ENCODE peak calls at places on chromosomes 6 and 20, in nine cellular contexts. S is mesenchymal stem cell, W is AG09309, G is cerebellum, D is Karpas-422, F is right cardiac atrium, B is KBM-7, J is mucosa of gallbladder, E is CD14-positive monocyte. H is an unnamed sample.
A peak's percentile ranks its signal among the peaks of the same experiment; 100 is the strongest.

GRCh38 chr6:47242483-47243386 is 67.0 kb downstream of the TNFRSF21 start:
- DNase-seq in D (peak; percentile 85), J (peak; percentile 94), S (peak; percentile 97), F (peak; percentile 94), W (peak; percentile 73), E (peak; percentile 97), G (peak; percentile 89), B (peak; percentile 96), H (peak; percentile 50)

GRCh38 chr6:52551483-52552277 is 25.2 kb downstream of the TRAM2 start:
- DNase-seq in F (peak; percentile 79), S (peak; percentile 60), D (no peak), E (no peak), J (peak; percentile 75), G (peak; percentile 54), B (no peak), W (no peak), H (no peak)

GRCh38 chr6:148169701-148170100 is 172.9 kb upstream of the SASH1 start:
- DNase-seq in J (no peak), W (no peak), E (no peak), S (no peak), B (no peak), G (no peak), D (no peak), F (no peak), H (no peak)

GRCh38 chr6:143755301-143755744 is 77.6 kb downstream of the PHACTR2 start:
- DNase-seq in G (no peak), E (no peak), F (no peak), D (no peak), W (no peak), S (peak; percentile 19), B (no peak), J (peak; percentile 67), H (no peak)

GRCh38 chr6:113623124-113623523 is 234.0 kb upstream of the MARCKS start:
- DNase-seq in F (no peak), J (no peak), D (no peak), G (no peak), W (no peak), E (no peak), S (no peak), B (no peak), H (no peak)

GRCh38 chr6:30985490-30985889 is 2.0 kb downstream of the MUC21 start:
- DNase-seq in G (no peak), B (no peak), E (no peak), W (no peak), J (no peak), D (no peak), S (no peak), F (no peak), H (no peak)

GRCh38 chr6:96460052-96460700 is 61.4 kb upstream of the UFL1 start:
- DNase-seq in J (no peak), F (no peak), D (no peak), B (no peak), E (no peak), S (no peak), G (peak; percentile 17), W (no peak), H (no peak)

GRCh38 chr6:17156112-17156921 is 54.5 kb downstream of the STMND1 start:
- DNase-seq in W (peak; percentile 79), E (no peak), J (peak; percentile 77), F (peak; percentile 84), S (peak; percentile 79), B (peak; percentile 49), D (peak; percentile 85), G (peak; percentile 71), H (peak; percentile 71)

GRCh38 chr6:28693751-28694443 is 168.2 kb downstream of the GPX5 start:
- DNase-seq in S (no peak), F (no peak), D (no peak), W (no peak), E (no peak), J (no peak), G (no peak), B (no peak), H (no peak)

GRCh38 chr6:1524040-1524480 is 85.7 kb upstream of the FOXC1 start:
- DNase-seq in F (peak; percentile 91), G (peak; percentile 41), S (no peak), E (peak; percentile 68), J (peak; percentile 73), B (peak; percentile 4), D (no peak), W (no peak), H (peak; percentile 64)

GRCh38 chr6:41373919-41374617 is 38.7 kb downstream of the NCR2 start:
- DNase-seq in E (no peak), J (no peak), S (peak; percentile 22), G (no peak), F (no peak), B (no peak), D (no peak), W (no peak), H (no peak)

GRCh38 chr6:169501128-169501527 is 200.7 kb downstream of the WDR27 start:
- DNase-seq in F (no peak), B (no peak), E (no peak), D (no peak), G (no peak), J (no peak), S (no peak), W (no peak), H (peak; percentile 43)

GRCh38 chr20:25037288-25038102 is 20.4 kb downstream of the ACSS1 start:
- DNase-seq in W (no peak), G (no peak), E (peak; percentile 22), F (no peak), D (no peak), J (no peak), S (no peak), B (peak; percentile 58), H (no peak)

GRCh38 chr20:12997128-12997655 is 11.6 kb upstream of the SPTLC3 start:
- DNase-seq in F (no peak), B (no peak), E (no peak), W (no peak), G (no peak), S (no peak), J (no peak), D (no peak), H (no peak)

GRCh38 chr6:151070666-151071065 is 169.1 kb upstream of the AKAP12 start:
- DNase-seq in F (no peak), G (no peak), J (no peak), D (no peak), W (peak; percentile 61), B (no peak), E (no peak), S (peak; percentile 61), H (no peak)

GRCh38 chr6:77633993-77634392 is 18.8 kb upstream of the MEI4 start:
- DNase-seq in J (no peak), W (no peak), G (no peak), B (no peak), F (no peak), S (peak; percentile 5), D (no peak), E (no peak), H (no peak)

GRCh38 chr20:47392015-47392720 is 35.7 kb upstream of the ZMYND8 start:
- DNase-seq in D (peak; percentile 93), S (peak; percentile 95), F (no peak), W (peak; percentile 89), J (no peak), G (no peak), B (peak; percentile 76), E (peak; percentile 78), H (no peak)

GRCh38 chr6:143700684-143701342 is 23.0 kb downstream of the PHACTR2 start:
- DNase-seq in B (no peak), W (peak; percentile 23), J (peak; percentile 29), G (no peak), E (no peak), D (no peak), F (no peak), S (no peak), H (no peak)

GRCh38 chr6:168636147-168636982 is 195.4 kb downstream of the SMOC2 start:
- DNase-seq in J (no peak), G (no peak), F (no peak), S (no peak), B (no peak), W (no peak), E (no peak), D (no peak), H (no peak)

GRCh38 chr6:15380354-15380753 is 134.5 kb downstream of the JARID2 start:
- DNase-seq in B (no peak), E (no peak), G (no peak), D (no peak), W (no peak), J (no peak), S (no peak), F (no peak), H (no peak)

GRCh38 chr6:117592983-117593759 is 9.1 kb downstream of the GOPC start:
- DNase-seq in S (no peak), D (no peak), W (no peak), E (no peak), F (no peak), B (no peak), G (no peak), J (no peak), H (no peak)

GRCh38 chr6:75893776-75894152 is 144.7 kb downstream of the MYO6 start:
- DNase-seq in G (no peak), J (no peak), F (no peak), S (no peak), B (no peak), W (no peak), E (no peak), D (no peak), H (no peak)

GRCh38 chr6:53728570-53729194 is 63.1 kb upstream of the KLHL31 start:
- DNase-seq in S (peak; percentile 51), E (no peak), G (peak; percentile 60), F (peak; percentile 57), J (no peak), D (peak; percentile 74), B (peak; percentile 54), W (no peak), H (peak; percentile 28)

GRCh38 chr20:62668441-62669027 is 26.2 kb downstream of the SLCO4A1 start:
- DNase-seq in E (peak; percentile 71), F (peak; percentile 83), J (peak; percentile 81), B (peak; percentile 73), S (peak; percentile 79), W (peak; percentile 20), G (peak; percentile 82), D (peak; percentile 57), H (peak; percentile 77)

GRCh38 chr6:1297746-1298145 is 14.2 kb upstream of the FOXQ1 start:
- DNase-seq in W (peak; percentile 69), F (no peak), S (peak; percentile 13), B (no peak), G (no peak), D (no peak), E (no peak), J (no peak), H (no peak)